ENCODE peak calls at places on chromosomes 16 and 17, in six cellular contexts. F is A549, U is GM12878, C is HepG2, Q is HCT116, B is H1. J is an unnamed sample.

GRCh38 chr17:76515291-76515949 is 14.2 kb upstream of the RHBDF2 start:
- DNase-seq in F (no peak), U (peak), C (no peak), Q (no peak), B (no peak), J (peak)

GRCh38 chr17:43576563-43577229 is 30.6 kb upstream of the ETV4 start:
- DNase-seq in F (peak), U (peak), C (peak), Q (peak), B (peak), J (peak)

GRCh38 chr17:47982645-47983440 is 11.9 kb downstream of the CDK5RAP3 start:
- DNase-seq in F (no peak), U (no peak), C (no peak), Q (no peak), B (no peak), J (no peak)

GRCh38 chr16:28086496-28087139 is 23.1 kb upstream of the GSG1L start:
- DNase-seq in F (no peak), U (no peak), C (no peak), Q (no peak), B (no peak), J (no peak)

GRCh38 chr16:9260665-9261064 is 169.2 kb downstream of the HAPSTR1 start:
- DNase-seq in F (no peak), U (no peak), C (peak), Q (no peak), B (no peak), J (no peak)

GRCh38 chr16:24988593-24989338 is 26.4 kb downstream of the ARHGAP17 start:
- DNase-seq in F (peak), U (no peak), C (peak), Q (peak), B (no peak), J (peak)

GRCh38 chr17:74326506-74326905 is 480 bp downstream of the KIF19 start:
- DNase-seq in F (no peak), U (no peak), C (no peak), Q (no peak), B (no peak), J (no peak)

GRCh38 chr16:84302111-84302954 is 7.7 kb downstream of the WFDC1 start:
- DNase-seq in F (no peak), U (no peak), C (no peak), Q (no peak), B (no peak), J (peak)

GRCh38 chr17:59838196-59838911 is 54.4 kb downstream of the TUBD1 start:
- DNase-seq in F (no peak), U (no peak), C (no peak), Q (no peak), B (no peak), J (no peak)

GRCh38 chr17:60604686-60605334 is 4.8 kb downstream of the PPM1D start:
- DNase-seq in F (no peak), U (no peak), C (no peak), Q (peak), B (no peak), J (peak)

GRCh38 chr17:64291268-64291851 is 28.3 kb upstream of the TEX2 start:
- DNase-seq in F (no peak), U (no peak), C (peak), Q (no peak), B (no peak), J (no peak)

GRCh38 chr16:21656795-21657768 is 4.7 kb upstream of the IGSF6 start:
- DNase-seq in F (peak), U (peak), C (peak), Q (peak), B (no peak), J (peak)

GRCh38 chr17:56761387-56761786 is 72.3 kb downstream of the C17orf67 start:
- DNase-seq in F (no peak), U (no peak), C (no peak), Q (no peak), B (no peak), J (no peak)

GRCh38 chr16:29983420-29984136 is 9.9 kb downstream of the TAOK2 start:
- DNase-seq in F (no peak), U (no peak), C (no peak), Q (no peak), B (no peak), J (peak)

GRCh38 chr17:50319630-50320029 is 26.3 kb upstream of the XYLT2 start:
- DNase-seq in F (no peak), U (no peak), C (no peak), Q (no peak), B (no peak), J (no peak)

GRCh38 chr17:14745541-14745940 is 444.7 kb downstream of the HS3ST3B1 start:
- DNase-seq in F (no peak), U (no peak), C (no peak), Q (no peak), B (no peak), J (peak)

GRCh38 chr16:72552675-72553074 is 380.7 kb upstream of the PMFBP1 start:
- DNase-seq in F (no peak), U (no peak), C (no peak), Q (no peak), B (no peak), J (peak)

GRCh38 chr17:28524476-28525415 is 18.6 kb downstream of the FOXN1 start:
- DNase-seq in F (peak), U (no peak), C (peak), Q (no peak), B (no peak), J (peak)

GRCh38 chr17:40433551-40434384 is 9.5 kb upstream of the IGFBP4 start:
- DNase-seq in F (peak), U (no peak), C (no peak), Q (no peak), B (no peak), J (no peak)

GRCh38 chr17:2101448-2102257 is 46.8 kb downstream of the HIC1 start:
- DNase-seq in F (no peak), U (no peak), C (no peak), Q (peak), B (no peak), J (no peak)

GRCh38 chr16:85168732-85169256 is 56.5 kb upstream of the CIBAR2 start:
- DNase-seq in F (peak), U (no peak), C (no peak), Q (no peak), B (no peak), J (peak)

GRCh38 chr16:87968541-87968940 is 17.3 kb downstream of the BANP start:
- DNase-seq in F (no peak), U (no peak), C (no peak), Q (no peak), B (no peak), J (peak)

GRCh38 chr17:75496005-75496404 is 19.3 kb downstream of the CASKIN2 start:
- DNase-seq in F (no peak), U (no peak), C (no peak), Q (no peak), B (no peak), J (no peak)

GRCh38 chr17:6539871-6540270 is 16.5 kb downstream of the PITPNM3 start:
- DNase-seq in F (no peak), U (no peak), C (no peak), Q (no peak), B (no peak), J (no peak)

GRCh38 chr16:84045001-84045817 is 2.6 kb upstream of the SLC38A8 start:
- DNase-seq in F (no peak), U (no peak), C (no peak), Q (no peak), B (no peak), J (no peak)

GRCh38 chr17:9566067-9566466 is 9.6 kb downstream of the STX8 start:
- DNase-seq in F (no peak), U (no peak), C (no peak), Q (no peak), B (no peak), J (no peak)

GRCh38 chr16:53429221-53429943 is 4.9 kb upstream of the RBL2 start:
- DNase-seq in F (no peak), U (no peak), C (no peak), Q (no peak), B (no peak), J (peak)

GRCh38 chr16:2704166-2704982 is 15.7 kb downstream of the PRSS27 start:
- DNase-seq in F (no peak), U (no peak), C (no peak), Q (no peak), B (no peak), J (no peak)

GRCh38 chr17:71441098-71441497 is 679.7 kb upstream of the SOX9 start:
- DNase-seq in F (peak), U (no peak), C (no peak), Q (peak), B (no peak), J (peak)
- TF ChIP-seq RAD21 in F (peak), U (no peak), C (no peak), Q (no peak), B (no peak), J (peak)

DNA sequence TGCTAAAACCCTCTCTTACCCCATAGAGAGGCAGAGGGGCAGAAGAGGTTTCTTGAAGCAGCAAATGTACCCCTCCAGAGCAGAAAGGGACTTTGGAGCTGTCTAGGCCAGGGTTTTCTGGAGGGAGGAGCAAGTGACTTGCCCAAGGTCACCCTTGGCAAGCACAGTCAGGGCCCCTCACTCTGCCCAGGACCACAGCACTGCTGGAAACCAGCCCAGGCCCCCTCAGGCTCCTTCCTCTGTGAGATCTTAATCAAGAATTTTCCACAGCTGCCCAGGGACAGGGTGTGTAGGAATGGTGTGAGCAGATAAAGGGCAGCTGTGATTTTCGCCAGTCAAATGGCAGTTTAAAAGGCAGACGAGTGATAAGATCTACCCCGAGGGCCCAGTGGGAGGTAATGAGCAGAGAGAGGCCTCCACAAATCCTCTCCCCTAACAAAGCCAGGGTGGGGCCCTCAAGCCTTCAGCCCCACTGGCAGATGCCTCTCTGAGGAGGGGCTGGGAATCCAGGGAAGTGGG is 3.9 kb upstream of the SLC12A3 start:
- DNase-seq in F (no peak), U (no peak), C (peak), Q (no peak), B (no peak), J (no peak)
- TF ChIP-seq RAD21 in F (no peak), U (no peak), C (no peak), Q (no peak), B (no peak), J (no peak)

GRCh38 chr16:69606985-69607384 is 41.2 kb downstream of the NFAT5 start:
- DNase-seq in F (no peak), U (no peak), C (no peak), Q (no peak), B (no peak), J (no peak)
- TF ChIP-seq RAD21 in F (no peak), U (no peak), C (no peak), Q (no peak), B (no peak), J (no peak)

DNA sequence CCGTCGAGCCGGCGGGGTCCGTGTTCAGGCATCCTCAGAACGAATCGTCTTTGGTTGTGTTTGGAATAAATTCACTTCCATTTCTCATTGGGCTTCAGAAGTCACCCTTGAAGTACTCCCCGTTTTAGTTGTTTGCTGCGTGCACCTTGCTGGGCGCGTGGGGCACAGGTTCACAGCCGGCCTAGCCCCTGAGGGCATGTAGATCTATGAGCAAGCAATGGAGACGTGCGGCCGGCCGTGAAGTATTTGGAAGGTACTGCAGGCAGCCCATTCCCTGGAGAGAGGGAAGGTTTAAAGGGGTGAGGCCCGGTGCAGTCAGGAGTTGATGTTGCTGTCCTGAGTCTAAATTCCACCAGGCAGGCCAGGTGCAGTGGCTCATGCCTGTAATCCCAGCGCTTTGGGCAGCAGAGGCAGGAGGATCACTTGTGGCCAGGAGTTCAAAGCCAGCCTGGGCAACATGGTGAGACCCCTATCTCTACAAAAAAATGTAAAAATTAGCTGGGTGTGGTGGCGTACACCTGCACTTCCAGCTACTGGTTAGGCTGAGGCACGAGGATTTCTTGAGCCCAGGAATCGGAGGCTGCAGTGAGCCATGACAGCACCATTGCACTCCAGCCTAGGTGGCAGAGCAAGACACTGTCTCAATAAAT is 725 bp downstream of the ACSF3 start:
- DNase-seq in F (peak), U (no peak), C (peak), Q (no peak), B (no peak), J (no peak)
- TF ChIP-seq RAD21 in F (no peak), U (no peak), C (no peak), Q (no peak), B (no peak), J (no peak)

GRCh38 chr17:29572691-29573557 is 4.4 kb downstream of the TP53I13 start:
- DNase-seq in F (no peak), U (no peak), C (no peak), Q (no peak), B (no peak), J (peak)
- TF ChIP-seq RAD21 in F (no peak), U (peak), C (no peak), Q (peak), B (peak), J (peak)